ENCODE peak calls at places on chromosomes 11 and 22, in eight cellular contexts. W is RWPE2, P is GM23338, N is IMR-90, Y is A549, D is heart left ventricle, F is cardiac muscle cell, R is A673. C is an unnamed sample.

GRCh38 chr11:77095551-77096490 is 6.8 kb upstream of the OMP start:
- DNase-seq in D (peak), Y (no peak), W (peak), N (no peak), F (no peak), P (no peak), R (no peak), C (no peak)

GRCh38 chr11:34459507-34460162 is 20.9 kb downstream of the CAT start:
- DNase-seq in P (no peak), Y (no peak), W (no peak), F (no peak), D (no peak), R (no peak), N (no peak), C (no peak)

GRCh38 chr22:31106001-31106571 is 1.3 kb downstream of the SELENOM start:
- DNase-seq in R (no peak), F (no peak), P (no peak), Y (peak), N (no peak), W (peak), D (no peak), C (peak)

GRCh38 chr22:32587449-32587848 is 112.8 kb downstream of the FBXO7 start:
- DNase-seq in D (peak), W (no peak), R (no peak), N (no peak), P (no peak), Y (peak), F (no peak), C (peak)

GRCh38 chr11:120123946-120124345 is 14.0 kb downstream of the TRIM29 start:
- DNase-seq in N (no peak), R (no peak), W (no peak), P (no peak), F (no peak), Y (no peak), D (no peak), C (no peak)

GRCh38 chr11:78228467-78228866 is 39.7 kb downstream of the USP35 start:
- DNase-seq in R (peak), F (peak), P (peak), W (no peak), N (peak), D (no peak), Y (peak), C (peak)

GRCh38 chr11:65498977-65499712 is at the start of gene MALAT1:
- DNase-seq in D (peak), P (peak), R (peak), F (peak), W (peak), Y (peak), N (peak), C (peak)

GRCh38 chr11:85663080-85663729 is 1.7 kb downstream of the CREBZF start:
- DNase-seq in R (peak), N (no peak), F (no peak), D (no peak), Y (no peak), P (no peak), W (no peak), C (no peak)

GRCh38 chr11:65492637-65493366 is 6.0 kb upstream of the MALAT1 start:
- DNase-seq in D (peak), P (peak), F (no peak), Y (peak), W (no peak), R (peak), N (peak), C (peak)

GRCh38 chr11:29124436-29124835 is 892.4 kb downstream of the KCNA4 start:
- DNase-seq in P (no peak), R (no peak), W (no peak), F (no peak), N (no peak), D (no peak), Y (no peak), C (no peak)

GRCh38 chr11:111960916-111961315 is 23.8 kb downstream of the DIXDC1 start:
- DNase-seq in P (peak), N (no peak), D (no peak), W (peak), Y (peak), F (no peak), R (no peak), C (no peak)

GRCh38 chr22:46849101-46849500 is 86.7 kb downstream of the TBC1D22A start:
- DNase-seq in P (no peak), Y (no peak), W (no peak), F (no peak), R (no peak), N (no peak), D (no peak), C (no peak)

GRCh38 chr11:117970400-117971024 is 15.7 kb upstream of the IL10RA start:
- DNase-seq in R (no peak), D (peak), F (no peak), N (no peak), Y (no peak), P (no peak), W (no peak), C (no peak)

GRCh38 chr11:117972589-117973445 is 13.4 kb upstream of the IL10RA start:
- DNase-seq in Y (peak), R (no peak), D (no peak), P (no peak), F (no peak), N (no peak), W (no peak), C (no peak)

GRCh38 chr11:117976445-117976844 is 9.7 kb upstream of the IL10RA start:
- DNase-seq in R (no peak), P (no peak), N (no peak), Y (no peak), F (no peak), W (no peak), D (no peak), C (no peak)

GRCh38 chr11:117972044-117972443 is 14.2 kb upstream of the IL10RA start:
- DNase-seq in N (no peak), P (no peak), F (no peak), R (no peak), W (no peak), Y (no peak), D (no peak), C (no peak)

GRCh38 chr11:117973446-117973922 is 12.7 kb upstream of the IL10RA start:
- DNase-seq in Y (no peak), F (no peak), N (no peak), W (no peak), R (no peak), P (no peak), D (no peak), C (no peak)
- H3K27ac ChIP-seq in Y (no peak), F (no peak), N (no peak), W (no peak), R (no peak), P (no peak), D (no peak), C (peak)

GRCh38 chr11:74168838-74169237 is 2.0 kb downstream of the C2CD3 start:
- DNase-seq in D (no peak), P (no peak), N (no peak), F (no peak), Y (no peak), R (no peak), W (no peak), C (no peak)

GRCh38 chr11:74171630-74172465 is 759 bp downstream of the PPME1 start:
- DNase-seq in N (no peak), D (no peak), Y (no peak), W (no peak), P (no peak), F (no peak), R (peak), C (no peak)

GRCh38 chr11:74170694-74171629 is at the start of the genes C2CD3 and PPME1:
- DNase-seq in P (peak), D (peak), Y (peak), N (peak), R (peak), F (peak), W (peak), C (peak)

DNA sequence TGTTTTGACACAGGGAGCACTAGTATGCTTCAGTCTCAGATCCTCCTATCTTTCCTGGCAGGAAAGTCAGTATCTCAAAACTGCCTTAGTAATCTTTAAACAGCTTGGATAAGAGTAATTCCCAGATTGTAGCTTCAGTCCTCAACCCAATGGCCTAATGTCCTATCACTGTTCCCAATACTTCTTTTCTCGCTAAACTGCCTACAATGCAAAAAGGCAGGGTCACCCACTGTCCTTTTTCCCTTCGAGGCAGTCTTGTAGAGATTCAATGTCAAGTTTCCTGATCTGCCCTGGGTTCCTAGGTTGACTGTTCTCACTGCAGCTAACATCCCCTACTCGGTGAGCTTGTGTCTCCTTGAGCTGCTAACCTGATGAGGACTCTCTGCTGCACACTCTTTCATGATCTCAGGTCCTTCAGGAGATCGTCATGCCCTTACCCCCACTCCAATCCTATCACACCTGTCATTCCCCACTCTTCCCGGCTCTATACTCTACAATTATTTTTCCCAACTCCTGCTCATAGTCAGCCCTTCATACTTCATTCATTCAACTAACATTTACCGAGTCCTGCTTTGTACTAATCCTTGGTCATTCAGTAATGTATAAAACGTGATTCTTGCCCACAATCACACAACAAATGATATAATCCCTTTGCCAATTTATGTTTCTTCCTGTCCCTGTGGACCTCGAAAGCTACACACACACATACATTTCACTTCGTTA is 905 bp downstream of the C2CD3 start:
- DNase-seq in Y (no peak), R (no peak), N (no peak), D (no peak), W (no peak), P (no peak), F (no peak), C (no peak)
- H3K4me3 ChIP-seq in Y (peak), R (peak), N (peak), D (peak), W (peak), P (peak), F (peak), C (peak)

DNA sequence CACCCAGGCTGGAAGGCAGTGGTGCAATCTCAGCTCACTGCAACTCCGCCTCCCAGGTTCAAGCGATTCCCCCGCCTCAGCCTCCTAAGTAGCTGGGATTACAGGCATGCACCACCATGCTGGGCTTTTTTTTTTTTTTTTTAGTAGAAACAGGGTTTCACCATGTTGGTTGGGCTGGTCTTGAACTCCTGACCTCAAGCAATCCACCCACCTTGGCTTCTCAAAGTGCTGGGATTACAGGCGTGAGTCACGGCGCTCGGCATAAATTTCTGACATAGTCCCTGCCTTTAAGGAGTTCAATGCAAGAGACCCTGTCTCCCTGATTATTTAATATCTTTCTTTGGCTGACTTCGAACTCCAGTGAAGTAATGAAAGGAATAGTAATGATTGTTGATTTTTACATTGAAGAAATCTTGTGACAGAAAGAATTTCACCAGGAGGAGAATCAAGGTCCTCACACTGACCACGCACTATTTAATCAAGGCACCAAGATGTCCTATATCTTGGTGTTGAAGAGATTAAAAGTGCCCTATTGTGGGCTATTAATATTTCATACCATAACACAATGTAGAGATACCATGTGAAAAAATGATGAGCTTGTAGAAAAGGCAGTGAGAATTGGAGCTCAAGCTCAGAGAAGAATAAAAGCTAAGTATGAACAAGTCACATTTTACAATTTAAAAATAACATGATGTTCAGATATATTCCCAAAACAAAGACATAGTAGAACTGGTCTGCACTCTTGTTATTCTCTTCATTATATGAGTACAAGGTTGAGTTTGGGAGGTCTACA is 71.6 kb upstream of the BLID start:
- DNase-seq in W (no peak), N (no peak), Y (no peak), R (no peak), P (no peak), D (no peak), F (no peak), C (no peak)
- TF ChIP-seq CTCF in W (no peak), N (no peak), Y (no peak), R (no peak), P (no peak), D (no peak), F (no peak), C (no peak)

GRCh38 chr22:50705219-50705691 is 32.6 kb downstream of the SHANK3 start:
- DNase-seq in D (peak), Y (no peak), W (peak), N (peak), R (peak), P (peak), F (peak), C (no peak)

GRCh38 chr22:50704510-50705218 is 32.0 kb downstream of the SHANK3 start:
- DNase-seq in P (no peak), R (no peak), Y (no peak), D (peak), N (no peak), F (no peak), W (peak), C (no peak)

GRCh38 chr22:50703726-50704509 is 31.3 kb downstream of the SHANK3 start:
- DNase-seq in N (no peak), Y (no peak), F (no peak), P (no peak), D (peak), W (peak), R (no peak), C (no peak)

GRCh38 chr22:50706481-50707125 is 31.4 kb upstream of the ACR start:
- DNase-seq in N (no peak), Y (no peak), W (peak), P (no peak), D (peak), R (no peak), F (no peak), C (no peak)

DNA sequence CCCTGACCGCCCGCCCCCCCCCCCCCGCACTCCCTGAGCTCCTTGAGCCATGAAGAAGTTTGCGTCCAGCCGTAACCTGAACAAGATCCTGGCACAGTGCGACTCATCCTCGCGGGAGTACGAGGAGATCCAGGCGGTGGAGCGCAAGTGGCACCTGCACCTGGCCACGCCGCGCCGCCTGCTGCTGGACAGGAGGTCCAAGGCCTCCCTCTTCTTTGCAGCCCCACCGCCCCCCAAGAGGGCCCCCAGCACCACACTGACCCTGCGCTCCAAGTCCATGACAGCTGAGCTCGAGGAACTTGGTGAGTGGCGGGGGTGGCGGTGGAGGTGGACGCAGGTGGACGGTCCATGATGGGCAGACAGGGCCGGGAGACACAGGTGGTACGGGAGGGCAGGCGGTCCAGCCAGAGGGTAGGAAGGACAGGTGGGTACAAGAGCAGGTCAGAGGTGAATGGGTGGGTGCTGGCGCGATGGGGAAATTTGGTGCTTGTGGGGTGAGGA is 32.1 kb upstream of the ACR start:
- DNase-seq in Y (no peak), W (peak), P (no peak), R (no peak), N (no peak), F (no peak), D (peak), C (no peak)
- H3K27ac ChIP-seq in Y (no peak), W (no peak), P (no peak), R (no peak), N (no peak), F (no peak), D (peak), C (no peak)

GRCh38 chr11:74730601-74731260 is 495 bp downstream of the CHRDL2 start:
- DNase-seq in R (no peak), F (no peak), W (no peak), D (no peak), P (peak), Y (no peak), N (no peak), C (no peak)
- H3K4me3 ChIP-seq in R (no peak), F (no peak), W (peak), D (no peak), P (peak), Y (peak), N (peak), C (peak)

GRCh38 chr22:39149915-39150847 is 2.3 kb downstream of the CBX7 start:
- DNase-seq in P (peak), W (no peak), D (no peak), F (no peak), N (no peak), Y (no peak), R (no peak), C (no peak)
- TF ChIP-seq CTCF in P (peak), W (no peak), D (no peak), F (no peak), N (no peak), Y (no peak), R (no peak), C (no peak)

DNA sequence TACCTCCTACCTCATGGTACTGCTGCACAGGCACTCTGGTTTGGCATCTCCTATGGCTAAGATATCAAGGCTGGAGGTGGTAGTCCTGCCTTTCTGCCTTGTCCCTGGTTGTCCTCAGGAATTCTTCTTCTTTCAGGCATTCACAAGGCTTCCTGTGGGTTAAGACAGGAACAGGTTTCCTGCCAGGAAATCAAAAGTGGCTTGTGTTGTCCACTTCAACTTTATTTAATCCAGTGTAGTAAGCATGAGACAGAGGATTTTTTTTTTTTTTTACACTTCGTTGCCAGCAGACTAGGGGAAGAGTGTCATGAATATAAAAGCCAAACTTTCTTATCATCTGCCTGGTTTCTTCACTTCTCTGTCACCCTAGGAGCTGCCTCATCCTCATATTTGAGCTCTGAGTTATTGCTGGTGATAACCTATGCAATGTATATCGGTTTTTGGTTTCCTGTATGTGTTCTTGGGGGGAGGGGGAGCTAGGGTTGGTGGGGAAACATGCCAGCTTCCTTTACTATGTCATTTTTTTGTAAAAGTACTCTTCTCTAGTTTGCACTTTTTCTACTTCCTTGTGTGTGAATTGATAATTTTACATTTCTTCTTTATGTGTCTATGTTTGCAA is 50.2 kb downstream of the XKR3 start:
- DNase-seq in Y (no peak), R (no peak), P (no peak), F (no peak), D (no peak), W (no peak), N (no peak), C (no peak)
- H3K27ac ChIP-seq in Y (no peak), R (no peak), P (no peak), F (no peak), D (no peak), W (no peak), N (no peak), C (no peak)

GRCh38 chr22:37569009-37569920 is 9.0 kb downstream of the CDC42EP1 start:
- DNase-seq in Y (no peak), P (peak), R (no peak), D (peak), W (no peak), F (no peak), N (no peak), C (no peak)

GRCh38 chr22:37570661-37570976 is 9.3 kb downstream of the LGALS2 start:
- DNase-seq in F (no peak), R (no peak), D (no peak), P (no peak), W (no peak), N (no peak), Y (no peak), C (no peak)

GRCh38 chr22:37571258-37571991 is 8.5 kb downstream of the LGALS2 start:
- DNase-seq in R (no peak), P (peak), Y (peak), D (peak), F (no peak), W (no peak), N (peak), C (no peak)

GRCh38 chr22:37569921-37570660 is 9.8 kb downstream of the LGALS2 start:
- DNase-seq in R (no peak), P (peak), N (no peak), D (peak), Y (no peak), F (no peak), W (no peak), C (no peak)

DNA sequence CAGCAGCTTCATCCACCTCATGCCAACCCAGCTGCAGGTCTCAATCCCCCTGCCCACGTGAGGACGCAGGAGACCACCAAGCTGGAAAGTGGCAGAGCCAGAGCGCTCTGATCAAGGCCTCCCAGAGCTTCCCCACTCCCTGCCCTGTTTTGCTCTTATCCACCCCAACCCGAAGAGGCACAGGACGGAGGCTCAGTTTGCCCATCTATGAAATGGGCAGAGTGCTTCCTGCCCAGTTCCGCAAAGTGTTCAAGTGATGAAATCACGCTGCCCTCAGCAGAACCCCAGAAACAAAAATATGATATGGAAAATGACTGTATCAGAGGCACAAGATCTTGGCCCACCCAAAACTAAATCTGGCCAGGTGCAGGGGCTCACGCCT is 7.9 kb downstream of the LGALS2 start:
- DNase-seq in N (no peak), P (no peak), F (no peak), D (no peak), R (no peak), W (no peak), Y (no peak), C (no peak)
- H3K4me3 ChIP-seq in N (no peak), P (no peak), F (no peak), D (no peak), R (no peak), W (no peak), Y (no peak), C (no peak)

DNA sequence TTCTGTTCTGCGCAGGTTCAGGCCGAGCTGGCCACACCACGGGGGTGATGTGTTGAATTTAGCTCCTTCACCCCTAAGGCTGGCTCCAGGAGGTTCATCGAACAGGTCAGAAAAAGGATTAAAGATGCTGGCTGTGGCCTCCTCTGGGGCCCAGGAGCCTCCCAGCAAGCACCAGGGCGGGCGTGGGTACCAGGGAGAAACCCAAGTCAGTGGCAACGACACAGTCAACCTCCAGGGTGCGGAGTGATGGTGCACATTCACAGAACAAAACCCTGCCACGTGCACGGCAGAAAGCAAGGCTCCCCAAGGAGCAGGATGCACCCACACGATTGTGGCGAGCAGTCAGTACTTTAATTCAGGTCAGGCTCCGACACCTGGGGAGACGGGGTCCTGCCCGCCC is 10.8 kb downstream of the C11orf24 start:
- DNase-seq in D (no peak), F (no peak), W (no peak), Y (no peak), R (no peak), N (no peak), P (no peak), C (no peak)
- TF ChIP-seq CTCF in D (no peak), F (no peak), W (no peak), Y (no peak), R (no peak), N (no peak), P (no peak), C (no peak)